ENCODE peak calls at places on chromosome 15, in ten cellular contexts. O is endothelial cell of umbilical vein, W is gastrocnemius medialis, Y is esophagus muscularis mucosa, U is PC-3, H is AG09309, M is fibroblast of pulmonary artery, N is endothelial cell, B is SK-N-SH, T is neural crest cell. R is an unnamed sample.

GRCh38 chr15:101328001-101328400 is 33.0 kb upstream of the SNRPA1 start:
- DNase-seq in U (no peak), O (no peak), H (no peak), M (no peak), B (no peak), W (no peak), Y (no peak), T (no peak), N (no peak), R (no peak)

GRCh38 chr15:66211670-66212455 is 41.7 kb downstream of the MEGF11 start:
- DNase-seq in N (no peak), Y (no peak), O (no peak), W (no peak), U (no peak), T (no peak), B (no peak), M (no peak), H (no peak), R (no peak)

GRCh38 chr15:50884583-50884982 is 23.9 kb upstream of the AP4E1 start:
- DNase-seq in B (no peak), T (no peak), O (no peak), H (peak), M (no peak), Y (no peak), N (no peak), W (no peak), U (peak), R (no peak)

GRCh38 chr15:22992026-22992331 is 11.8 kb upstream of the CYFIP1 start:
- DNase-seq in M (no peak), T (no peak), U (no peak), H (no peak), Y (no peak), O (no peak), B (no peak), N (no peak), W (no peak), R (no peak)

GRCh38 chr15:39625856-39626255 is 45.0 kb downstream of the THBS1 start:
- DNase-seq in O (peak), M (peak), H (no peak), B (no peak), W (no peak), Y (no peak), U (peak), T (no peak), N (no peak), R (no peak)

GRCh38 chr15:60681353-60681752 is 202.4 kb upstream of the ICE2 start:
- DNase-seq in M (no peak), T (no peak), B (no peak), Y (no peak), U (no peak), O (no peak), H (no peak), N (no peak), W (no peak), R (no peak)

GRCh38 chr15:63034568-63034967 is 8.0 kb upstream of the TPM1 start:
- DNase-seq in N (no peak), U (no peak), Y (no peak), O (no peak), W (no peak), T (no peak), M (no peak), B (no peak), H (no peak), R (no peak)

GRCh38 chr15:70212963-70213315 is 115.2 kb upstream of the TLE3 start:
- DNase-seq in Y (no peak), U (no peak), N (no peak), H (no peak), M (no peak), O (no peak), B (no peak), W (no peak), T (no peak), R (no peak)

GRCh38 chr15:69748700-69749099 is 296.1 kb downstream of the RPLP1 start:
- DNase-seq in H (no peak), N (no peak), T (no peak), U (no peak), Y (no peak), M (no peak), W (no peak), O (no peak), B (no peak), R (no peak)

GRCh38 chr15:100778831-100779288 is 100.8 kb upstream of the ALDH1A3 start:
- DNase-seq in W (no peak), N (no peak), H (no peak), M (no peak), Y (peak), B (no peak), U (no peak), T (no peak), O (no peak), R (peak)

GRCh38 chr15:88401972-88402656 is 65.1 kb downstream of the MRPL46 start:
- DNase-seq in M (no peak), N (no peak), U (no peak), O (no peak), B (peak), W (peak), H (no peak), T (no peak), Y (peak), R (peak)

GRCh38 chr15:80660114-80660513 is 35.0 kb upstream of the ABHD17C start:
- DNase-seq in N (peak), B (peak), Y (no peak), M (peak), W (no peak), O (peak), T (peak), U (peak), H (no peak), R (peak)

GRCh38 chr15:74750759-74751158 is 2.1 kb downstream of the CYP1A2 start:
- DNase-seq in O (no peak), H (no peak), T (no peak), Y (no peak), M (no peak), W (no peak), N (no peak), B (no peak), U (no peak), R (no peak)

GRCh38 chr15:67097893-67098740 is 32.7 kb downstream of the SMAD3 start:
- DNase-seq in B (no peak), Y (no peak), T (no peak), H (peak), U (no peak), N (no peak), O (no peak), M (peak), W (peak), R (no peak)

GRCh38 chr15:85542895-85543331 is 162.5 kb downstream of the AKAP13 start:
- DNase-seq in H (no peak), O (peak), U (peak), W (no peak), Y (no peak), B (no peak), M (no peak), T (no peak), N (no peak), R (no peak)

GRCh38 chr15:85473455-85473854 is 93.1 kb downstream of the AKAP13 start:
- DNase-seq in W (no peak), N (no peak), M (peak), U (no peak), T (no peak), Y (no peak), B (no peak), H (no peak), O (no peak), R (no peak)

GRCh38 chr15:70245932-70246622 is 148.4 kb upstream of the TLE3 start:
- DNase-seq in M (peak), B (no peak), H (no peak), N (no peak), T (no peak), U (peak), O (no peak), W (peak), Y (no peak), R (no peak)

GRCh38 chr15:88908123-88908522 is 5.1 kb downstream of the MFGE8 start:
- DNase-seq in W (no peak), T (no peak), N (no peak), M (no peak), B (no peak), Y (no peak), U (no peak), O (no peak), H (no peak), R (no peak)

GRCh38 chr15:66405605-66406004 is 18.9 kb downstream of the MAP2K1 start:
- DNase-seq in Y (no peak), O (peak), T (no peak), M (peak), U (no peak), H (no peak), N (no peak), B (no peak), W (no peak), R (no peak)

GRCh38 chr15:53869044-53869805 is 109.0 kb upstream of the UNC13C start:
- DNase-seq in Y (no peak), N (no peak), W (no peak), U (no peak), H (no peak), M (no peak), O (no peak), T (peak), B (peak), R (no peak)

GRCh38 chr15:65076486-65077290 is at the start of gene KBTBD13:
- DNase-seq in W (peak), H (no peak), M (no peak), N (no peak), B (no peak), Y (no peak), T (no peak), O (no peak), U (no peak), R (no peak)
- TF ChIP-seq CTCF in W (no peak), H (no peak), M (no peak), N (no peak), B (no peak), Y (no peak), T (no peak), O (no peak), U (no peak), R (no peak)

GRCh38 chr15:98647774-98648653 is at the start of gene IGF1R:
- DNase-seq in H (peak), N (peak), Y (peak), B (peak), U (peak), O (peak), M (peak), T (peak), W (peak), R (peak)
- TF ChIP-seq CTCF in H (no peak), N (peak), Y (no peak), B (no peak), U (no peak), O (peak), M (no peak), T (peak), W (no peak), R (peak)

GRCh38 chr15:82964890-82965289 is 12.4 kb upstream of the HOMER2 start:
- DNase-seq in W (no peak), O (no peak), U (no peak), M (no peak), B (no peak), N (no peak), T (no peak), Y (no peak), H (no peak), R (no peak)
- TF ChIP-seq CTCF in W (no peak), O (no peak), U (no peak), M (no peak), B (no peak), N (no peak), T (no peak), Y (no peak), H (no peak), R (no peak)

DNA sequence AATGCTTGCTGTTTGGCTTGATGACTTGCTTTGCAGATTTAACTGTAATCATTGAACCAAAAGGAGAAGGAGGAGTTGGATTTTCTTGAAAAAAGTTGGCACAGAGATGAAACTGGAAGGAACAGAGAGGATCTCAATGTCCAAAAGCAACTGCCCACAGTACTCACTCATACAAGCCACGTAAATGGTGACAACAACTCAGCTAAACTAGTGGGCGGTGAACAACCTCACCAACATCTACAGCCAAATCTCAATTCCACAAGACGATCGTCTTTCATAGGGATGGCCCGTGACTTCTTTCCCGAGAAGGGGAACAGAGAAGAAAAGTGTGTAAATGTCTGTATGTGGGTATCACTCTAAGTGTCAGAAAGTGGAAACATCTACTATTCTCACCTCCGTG is 48.1 kb downstream of the MYO5C start:
- DNase-seq in B (no peak), T (no peak), N (no peak), Y (no peak), O (no peak), U (no peak), H (no peak), W (no peak), M (no peak), R (no peak)
- TF ChIP-seq CTCF in B (no peak), T (no peak), N (no peak), Y (no peak), O (no peak), U (no peak), H (no peak), W (no peak), M (no peak), R (no peak)

GRCh38 chr15:76185716-76186115 is 125.6 kb downstream of the ETFA start:
- DNase-seq in N (peak), U (peak), T (peak), B (no peak), M (peak), H (no peak), Y (no peak), O (peak), W (peak), R (no peak)
- TF ChIP-seq CTCF in N (peak), U (peak), T (peak), B (peak), M (peak), H (peak), Y (peak), O (peak), W (no peak), R (peak)